ENCODE peak calls at places on chromosomes 4 and X, in six cellular contexts. K is HepG2, I is K562, Q is GM12891, U is H1, P is GM12878. Z is an unnamed sample.

GRCh38 chrX:154441984-154442707 is 1.8 kb upstream of the FAM50A start:
- DNase-seq in K (no peak), Q (no peak), P (no peak), I (no peak), U (no peak), Z (no peak)

GRCh38 chr4:86788826-86789225 is 60.4 kb downstream of the SLC10A6 start:
- DNase-seq in U (no peak), K (no peak), P (no peak), Q (no peak), I (no peak), Z (no peak)

GRCh38 chr4:78057135-78057599 is at the start of gene FRAS1:
- DNase-seq in U (no peak), K (peak), I (no peak), Q (no peak), P (no peak), Z (peak)

GRCh38 chr4:112532267-112532666 is 16.3 kb upstream of the NEUROG2 start:
- DNase-seq in Q (no peak), U (no peak), I (no peak), P (no peak), K (no peak), Z (no peak)

GRCh38 chr4:182807841-182808548 is 109.2 kb downstream of the DCTD start:
- DNase-seq in I (no peak), P (no peak), U (no peak), K (no peak), Q (no peak), Z (no peak)

GRCh38 chrX:275967-276587 is 5.1 kb upstream of the PLCXD1 start:
- DNase-seq in U (no peak), I (peak), Q (peak), P (no peak), K (peak), Z (peak)

GRCh38 chr4:122003335-122003734 is 51.5 kb upstream of the TRPC3 start:
- DNase-seq in K (peak), U (peak), I (peak), Q (no peak), P (peak), Z (no peak)

GRCh38 chrX:120302434-120302833 is 8.8 kb downstream of the TMEM255A start:
- DNase-seq in U (no peak), I (no peak), K (no peak), Q (no peak), P (peak), Z (no peak)

GRCh38 chr4:75514949-75515612 is 808 bp downstream of the THAP6 start:
- DNase-seq in Q (no peak), U (no peak), K (no peak), I (peak), P (peak), Z (no peak)

GRCh38 chrX:102599950-102600579 is 750 bp downstream of the ARMCX5 start:
- DNase-seq in P (no peak), K (no peak), U (no peak), I (peak), Q (no peak), Z (no peak)
- TF ChIP-seq TAF1 in P (no peak), K (no peak), U (no peak), I (no peak), Q (no peak), Z (no peak)

GRCh38 chr4:145326491-145326890 is 146.1 kb upstream of the OTUD4 start:
- DNase-seq in K (no peak), P (no peak), I (no peak), Q (no peak), U (no peak), Z (no peak)

GRCh38 chr4:145320269-145320668 is 139.9 kb upstream of the OTUD4 start:
- DNase-seq in P (no peak), Q (no peak), U (no peak), K (no peak), I (no peak), Z (no peak)

GRCh38 chr4:145324161-145324560 is 143.8 kb upstream of the OTUD4 start:
- DNase-seq in Q (no peak), K (no peak), P (no peak), U (no peak), I (no peak), Z (no peak)
- TF ChIP-seq POLR2A in Q (no peak), K (no peak), P (no peak), U (no peak), I (no peak), Z (no peak)

DNA sequence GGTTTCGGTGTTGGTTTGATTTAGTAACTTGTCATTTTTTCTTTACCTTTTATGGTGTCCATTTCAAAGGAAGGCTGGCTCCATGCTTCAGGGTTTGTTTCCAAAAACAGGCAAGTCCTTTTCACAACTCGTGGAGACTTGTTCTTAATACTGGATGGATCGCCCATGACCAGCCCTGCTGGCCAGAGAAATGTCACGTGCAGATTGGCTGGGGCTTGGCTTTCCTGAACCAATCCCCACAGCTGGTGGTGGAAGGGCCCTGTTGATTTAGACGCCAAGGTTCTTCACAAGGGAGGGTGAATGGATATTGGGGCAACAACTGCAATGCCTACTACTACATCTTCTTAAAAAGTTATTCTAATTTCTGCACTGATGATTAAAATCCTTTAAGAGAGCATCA is 92.6 kb downstream of the SHROOM3 start:
- DNase-seq in U (no peak), K (no peak), Q (no peak), I (no peak), P (no peak), Z (no peak)
- TF ChIP-seq POLR2AphosphoS5 in U (no peak), K (no peak), Q (no peak), I (no peak), P (no peak), Z (no peak)

GRCh38 chr4:15479089-15479912 is 9.6 kb downstream of the CC2D2A start:
- DNase-seq in Q (no peak), U (peak), P (no peak), K (peak), I (peak), Z (no peak)
- TF ChIP-seq TAF1 in Q (no peak), U (peak), P (no peak), K (peak), I (no peak), Z (no peak)

DNA sequence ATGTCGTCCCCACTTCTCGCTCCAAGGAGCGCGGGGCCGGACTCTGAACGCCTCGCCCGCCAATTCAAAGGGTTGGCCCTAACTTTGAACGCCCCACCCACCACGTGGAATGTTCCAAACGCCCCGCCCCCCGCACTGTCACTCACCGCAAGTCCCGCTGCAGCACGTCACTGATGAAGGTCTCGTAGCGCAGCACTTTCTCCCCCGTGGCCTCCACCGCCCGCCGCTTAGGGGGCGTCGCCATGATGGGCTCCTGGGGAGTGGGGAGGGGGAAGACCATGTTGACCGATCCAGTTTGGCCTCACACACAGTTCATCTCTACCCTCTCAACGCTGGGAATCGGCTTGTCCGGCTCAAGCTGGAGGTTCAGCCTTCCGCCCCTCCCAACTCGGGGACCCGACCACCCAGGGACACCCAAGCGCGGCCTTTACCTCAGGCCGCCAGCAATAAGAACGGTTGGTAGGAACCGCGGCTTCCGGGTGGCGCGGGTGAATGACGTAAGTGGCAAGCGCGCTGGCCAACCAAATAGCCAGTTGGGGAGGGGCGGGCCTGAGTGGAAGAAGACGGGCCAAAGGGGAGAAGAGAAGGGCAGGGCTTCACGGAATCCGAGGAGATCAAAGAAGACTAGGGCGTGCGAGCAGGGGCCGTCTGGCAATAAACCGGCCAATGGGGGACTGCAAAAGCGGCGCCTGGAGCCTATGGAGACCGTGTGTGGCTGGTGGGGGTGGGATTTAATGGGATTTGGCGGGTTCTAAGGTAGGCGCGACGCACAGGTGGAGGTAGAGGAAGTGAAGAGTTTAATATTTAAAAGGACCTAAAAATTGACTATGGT is at the start of gene UXT:
- DNase-seq in Q (peak), I (peak), P (peak), U (peak), K (peak), Z (peak)
- TF ChIP-seq POLR2A in Q (no peak), I (peak), P (peak), U (peak), K (peak), Z (peak)

GRCh38 chr4:26113339-26113940 is 199.4 kb downstream of the SMIM20 start:
- DNase-seq in I (no peak), K (no peak), Q (no peak), P (no peak), U (no peak), Z (no peak)

GRCh38 chr4:26105372-26105771 is 191.4 kb downstream of the SMIM20 start:
- DNase-seq in P (no peak), U (no peak), I (no peak), Q (no peak), K (no peak), Z (no peak)

GRCh38 chr4:26105815-26106699 is 192.0 kb downstream of the SMIM20 start:
- DNase-seq in Q (no peak), K (no peak), P (no peak), I (peak), U (no peak), Z (no peak)

GRCh38 chr4:26108024-26108423 is 194.0 kb downstream of the SMIM20 start:
- DNase-seq in Q (no peak), I (no peak), U (no peak), K (no peak), P (no peak), Z (no peak)

DNA sequence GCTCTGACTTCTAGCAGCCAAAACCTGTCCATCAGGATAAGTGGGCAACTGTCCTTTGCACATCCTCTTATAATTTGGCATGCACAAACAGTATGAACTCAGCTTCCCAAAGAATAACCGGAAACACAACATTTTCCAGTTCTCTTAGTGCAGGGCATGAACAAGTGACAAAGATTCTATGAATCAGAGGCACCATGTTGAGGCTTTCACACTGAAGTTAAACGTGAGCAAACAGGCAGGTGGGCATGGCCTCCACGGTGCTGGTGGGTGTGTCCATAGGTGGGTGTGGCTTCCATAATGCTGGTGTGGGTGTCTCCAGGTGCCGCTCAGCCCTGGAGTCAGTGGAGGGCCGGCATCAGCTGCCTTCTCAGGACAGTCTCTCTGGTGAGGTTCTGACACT is 196.5 kb downstream of the SMIM20 start:
- DNase-seq in P (no peak), Q (no peak), U (no peak), I (no peak), K (no peak), Z (no peak)
- TF ChIP-seq POLR2AphosphoS5 in P (no peak), Q (no peak), U (no peak), I (no peak), K (no peak), Z (no peak)